ENCODE peak calls at places on chromosomes 3 and 15, in seven cellular contexts. P is Peyer's patch; T is neural progenitor cell; C is stomach; H is heart left ventricle; O is tibial nerve; K is CD8-positive, alpha-beta memory T cell. F is an unnamed sample. For H3K27me3 and H3K36me3, the result is how much of the 10 kb centered on the place peaks cover.

GRCh38 chr3:158732856-158733200 is 571 bp upstream of the RARRES1 start:
- DNase-seq in P (no peak), T (no peak), C (no peak), H (no peak), O (no peak), K (no peak), F (peak)

GRCh38 chr3:133135303-133135702 is 97.1 kb downstream of the TMEM108 start:
- DNase-seq in P (no peak), T (no peak), C (no peak), H (no peak), O (no peak), K (no peak), F (no peak)

GRCh38 chr15:38554354-38554753 is 10.3 kb downstream of the RASGRP1 start:
- DNase-seq in P (no peak), T (no peak), C (no peak), H (no peak), O (no peak), K (no peak), F (no peak)

GRCh38 chr3:162540421-162540820 is 1043.8 kb downstream of the OTOL1 start:
- DNase-seq in P (no peak), T (no peak), C (no peak), H (no peak), O (no peak), K (no peak), F (no peak)

GRCh38 chr15:39625856-39626255 is 45.0 kb downstream of the THBS1 start:
- DNase-seq in P (no peak), T (no peak), C (no peak), H (no peak), O (no peak), K (no peak), F (no peak)

GRCh38 chr3:14161282-14161681 is 17.1 kb downstream of the XPC start:
- DNase-seq in P (no peak), T (no peak), C (no peak), H (no peak), O (no peak), K (no peak), F (no peak)

GRCh38 chr3:78690806-78691205 is 1077.0 kb downstream of the ROBO1 start:
- DNase-seq in P (no peak), T (no peak), C (no peak), H (no peak), O (no peak), K (no peak), F (no peak)

GRCh38 chr15:76206325-76206976 is 104.8 kb downstream of the ETFA start:
- DNase-seq in P (no peak), T (no peak), C (peak), H (peak), O (peak), K (no peak), F (peak)

GRCh38 chr3:56761887-56762605 is 39.7 kb downstream of the ARHGEF3 start:
- DNase-seq in P (no peak), T (no peak), C (no peak), H (no peak), O (no peak), K (no peak), F (no peak)

GRCh38 chr3:193701896-193702644 is 109.1 kb downstream of the OPA1 start:
- DNase-seq in P (no peak), T (peak), C (no peak), H (no peak), O (no peak), K (no peak), F (no peak)

GRCh38 chr3:12188681-12189287 is 30.1 kb upstream of the TIMP4 start:
- DNase-seq in P (no peak), T (peak), C (no peak), H (no peak), O (no peak), K (no peak), F (no peak)

GRCh38 chr15:48477795-48478360 is 146.6 kb downstream of the DUT start:
- DNase-seq in P (no peak), T (no peak), C (no peak), H (no peak), O (no peak), K (no peak), F (no peak)

GRCh38 chr3:181712190-181712504 is 422 bp downstream of the SOX2 start:
- DNase-seq in P (no peak), T (peak), C (no peak), H (no peak), O (no peak), K (no peak), F (no peak)

GRCh38 chr3:181712505-181713299 is 977 bp downstream of the SOX2 start:
- DNase-seq in P (no peak), T (peak), C (peak), H (no peak), O (peak), K (no peak), F (no peak)

GRCh38 chr3:181711325-181712135 is at the start of gene SOX2:
- DNase-seq in P (peak), T (peak), C (peak), H (peak), O (peak), K (no peak), F (peak)

GRCh38 chr3:181709537-181710279 is 2.0 kb upstream of the SOX2 start:
- DNase-seq in P (peak), T (peak), C (peak), H (peak), O (peak), K (peak), F (no peak)

DNA sequence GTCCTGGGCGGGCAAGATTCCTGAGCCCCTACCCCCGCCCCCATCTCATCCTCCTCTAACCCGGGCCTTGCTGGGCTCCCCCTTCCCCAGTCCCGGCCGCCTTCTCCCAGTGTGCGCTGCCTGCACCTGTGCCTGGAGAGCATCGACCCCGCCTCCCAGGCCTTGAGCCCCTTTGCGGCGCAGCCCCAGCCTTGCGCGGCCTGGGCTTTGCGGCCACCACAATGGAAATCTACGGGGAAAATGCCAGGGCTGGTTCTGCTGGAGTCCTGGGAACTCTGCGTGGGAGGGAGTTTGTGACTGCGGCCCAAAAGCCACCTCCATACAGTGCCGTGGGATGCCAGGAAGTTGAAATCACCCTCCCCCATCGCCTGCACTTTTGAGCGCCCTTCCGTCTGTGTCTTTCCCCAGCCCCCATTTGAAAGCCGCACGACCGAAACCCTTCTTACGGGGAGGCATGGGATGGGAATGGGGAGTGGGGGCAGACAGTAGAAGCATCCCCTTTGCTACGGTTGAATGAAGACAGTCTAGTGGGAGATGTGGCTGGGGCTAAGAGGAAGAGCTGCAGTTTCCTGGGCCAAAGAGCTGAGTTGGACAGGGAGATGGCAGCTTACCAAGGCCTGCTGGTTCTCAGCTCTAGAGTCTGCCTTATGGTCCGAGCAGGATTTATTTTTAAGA is 1.0 kb upstream of the SOX2 start:
- DNase-seq in P (no peak), T (peak), C (no peak), H (no peak), O (no peak), K (no peak), F (peak)
- H3K27me3 ChIP-seq in P (under half), T (under half), C (under half), H (half or more), O (under half), K (under half), F (under half)

GRCh38 chr3:123148772-123149171 is 53.0 kb upstream of the SEC22A start:
- DNase-seq in P (no peak), T (no peak), C (no peak), H (no peak), O (no peak), K (no peak), F (peak)
- H3K36me3 ChIP-seq in P (under half), T (under half), C (half or more), H (under half), O (under half), K (under half), F (under half)

GRCh38 chr3:160567774-160568173 is 2.4 kb upstream of the KPNA4 start:
- DNase-seq in P (no peak), T (no peak), C (no peak), H (no peak), O (no peak), K (no peak), F (no peak)
- H3K4me3 ChIP-seq in P (no peak), T (no peak), C (no peak), H (no peak), O (no peak), K (no peak), F (no peak)

GRCh38 chr3:16396202-16396601 is 117.3 kb downstream of the RFTN1 start:
- DNase-seq in P (no peak), T (no peak), C (no peak), H (no peak), O (no peak), K (no peak), F (no peak)
- H3K27me3 ChIP-seq in P (under half), T (under half), C (under half), H (under half), O (under half), K (under half), F (under half)

GRCh38 chr3:187726564-187726963 is 18.7 kb downstream of the BCL6 start:
- DNase-seq in P (no peak), T (no peak), C (no peak), H (no peak), O (no peak), K (no peak), F (no peak)

GRCh38 chr3:187725653-187726370 is 19.5 kb downstream of the BCL6 start:
- DNase-seq in P (no peak), T (no peak), C (no peak), H (no peak), O (no peak), K (no peak), F (peak)

GRCh38 chr3:187728930-187729583 is 16.2 kb downstream of the BCL6 start:
- DNase-seq in P (no peak), T (no peak), C (no peak), H (no peak), O (no peak), K (no peak), F (no peak)

GRCh38 chr3:187729598-187729997 is 15.7 kb downstream of the BCL6 start:
- DNase-seq in P (no peak), T (no peak), C (no peak), H (no peak), O (no peak), K (no peak), F (no peak)

GRCh38 chr3:187728248-187728647 is 17.0 kb downstream of the BCL6 start:
- DNase-seq in P (no peak), T (no peak), C (no peak), H (no peak), O (no peak), K (no peak), F (no peak)
- H3K36me3 ChIP-seq in P (under half), T (under half), C (half or more), H (half or more), O (under half), K (under half), F (under half)

GRCh38 chr3:46921871-46922271 is 44.4 kb downstream of the PTH1R start:
- DNase-seq in P (peak), T (no peak), C (no peak), H (no peak), O (no peak), K (no peak), F (no peak)
- H3K4me3 ChIP-seq in P (no peak), T (no peak), C (no peak), H (no peak), O (no peak), K (no peak), F (no peak)

F was measured in H7.